ENCODE peak calls at places on chromosome 2, in seven cellular contexts. Z is epithelial cell of esophagus, M is body of pancreas, G is coronary artery, E is breast epithelium, T is mucosa of descending colon, O is Calu3. J is an unnamed sample.

GRCh38 chr2:223621901-223622300 is 19.7 kb upstream of the SCG2 start:
- DNase-seq in Z (no peak), M (no peak), G (no peak), E (no peak), T (no peak), O (no peak), J (no peak)

GRCh38 chr2:27281855-27282559 is at the start of gene TRIM54:
- DNase-seq in Z (no peak), M (no peak), G (no peak), E (no peak), T (no peak), O (no peak), J (no peak)

GRCh38 chr2:231640229-231640628 is 47.6 kb downstream of the TEX44 start:
- DNase-seq in Z (no peak), M (no peak), G (no peak), E (no peak), T (no peak), O (no peak), J (no peak)

GRCh38 chr2:72803151-72803550 is 22.7 kb downstream of the EXOC6B start:
- DNase-seq in Z (no peak), M (no peak), G (no peak), E (no peak), T (no peak), O (no peak), J (no peak)

GRCh38 chr2:8684421-8684884 is 2.6 kb downstream of the ID2 start:
- DNase-seq in Z (peak), M (peak), G (peak), E (no peak), T (no peak), O (no peak), J (no peak)

GRCh38 chr2:158501301-158501700 is 44.5 kb downstream of the PKP4 start:
- DNase-seq in Z (no peak), M (peak), G (no peak), E (no peak), T (no peak), O (no peak), J (no peak)

GRCh38 chr2:13401312-13401711 is 684.6 kb downstream of the TRIB2 start:
- DNase-seq in Z (no peak), M (no peak), G (no peak), E (no peak), T (no peak), O (no peak), J (no peak)

GRCh38 chr2:195509551-195509950 is 147.5 kb upstream of the SLC39A10 start:
- DNase-seq in Z (no peak), M (no peak), G (no peak), E (no peak), T (no peak), O (no peak), J (no peak)

GRCh38 chr2:25252291-25253152 is 84.1 kb upstream of the POMC start:
- DNase-seq in Z (peak), M (peak), G (no peak), E (no peak), T (peak), O (peak), J (peak)

GRCh38 chr2:86498468-86499260 is 57.5 kb downstream of the KDM3A start:
- DNase-seq in Z (peak), M (no peak), G (no peak), E (no peak), T (no peak), O (no peak), J (no peak)

GRCh38 chr2:23028106-23028505 is 356.9 kb upstream of the KLHL29 start:
- DNase-seq in Z (no peak), M (no peak), G (no peak), E (no peak), T (no peak), O (no peak), J (no peak)

GRCh38 chr2:160952462-160952861 is 207.8 kb upstream of the TANK start:
- DNase-seq in Z (no peak), M (peak), G (no peak), E (no peak), T (no peak), O (no peak), J (peak)

GRCh38 chr2:178730049-178730448 is 77.2 kb downstream of the TTN start:
- DNase-seq in Z (no peak), M (no peak), G (no peak), E (no peak), T (no peak), O (no peak), J (no peak)

GRCh38 chr2:105786231-105787230 is 41.8 kb downstream of the NCK2 start:
- DNase-seq in Z (no peak), M (no peak), G (no peak), E (no peak), T (no peak), O (no peak), J (no peak)

GRCh38 chr2:24787532-24787931 is 5.7 kb downstream of the PTRHD1 start:
- DNase-seq in Z (no peak), M (no peak), G (no peak), E (no peak), T (no peak), O (no peak), J (no peak)

GRCh38 chr2:135052997-135053474 is 944 bp downstream of the RAB3GAP1 start:
- DNase-seq in Z (peak), M (peak), G (no peak), E (no peak), T (peak), O (no peak), J (peak)

GRCh38 chr2:157940024-157940423 is 63.9 kb upstream of the ACVR1 start:
- DNase-seq in Z (peak), M (no peak), G (no peak), E (no peak), T (no peak), O (no peak), J (no peak)

GRCh38 chr2:112204411-112204810 is 50.4 kb downstream of the ZC3H8 start:
- DNase-seq in Z (peak), M (no peak), G (no peak), E (no peak), T (no peak), O (no peak), J (no peak)

GRCh38 chr2:221389909-221390308 is 182.2 kb downstream of the EPHA4 start:
- DNase-seq in Z (no peak), M (no peak), G (no peak), E (no peak), T (no peak), O (no peak), J (no peak)

GRCh38 chr2:19158211-19158610 is 200.2 kb downstream of the OSR1 start:
- DNase-seq in Z (peak), M (no peak), G (no peak), E (no peak), T (no peak), O (no peak), J (no peak)
- TF ChIP-seq CTCF in Z (peak), M (no peak), G (no peak), E (no peak), T (no peak), O (no peak), J (no peak)

DNA sequence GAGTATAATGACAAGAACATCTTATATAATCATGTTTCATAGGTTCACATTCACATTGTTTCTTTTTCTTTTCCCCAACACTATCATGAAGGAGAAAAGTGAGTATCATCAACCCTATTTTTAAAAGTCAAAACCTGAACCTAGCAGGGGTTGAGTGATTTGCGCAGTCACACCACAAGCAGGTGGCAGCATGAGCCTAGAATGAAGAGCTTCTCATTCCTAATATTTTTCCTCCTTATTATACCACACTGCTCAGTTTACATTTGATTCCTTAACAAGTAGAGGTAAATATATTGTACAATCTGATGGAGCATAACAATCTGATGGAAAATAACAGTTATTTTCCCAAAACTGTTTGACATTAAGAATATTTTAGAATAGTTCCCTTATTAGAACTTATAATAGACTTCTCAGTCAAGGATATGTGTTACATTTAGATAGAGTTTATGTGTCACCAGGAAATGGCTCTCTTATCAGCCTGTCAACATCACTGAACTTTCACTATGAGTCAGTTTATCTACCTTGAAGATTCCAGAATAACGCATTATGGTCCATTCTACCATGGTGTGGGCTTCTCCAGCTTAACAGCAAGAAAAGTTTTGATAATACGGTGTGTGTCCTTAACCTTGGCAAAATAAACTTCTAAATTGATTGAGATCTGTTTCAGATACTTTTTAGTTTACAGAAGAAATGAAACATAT is 119.5 kb downstream of the NEB start:
- DNase-seq in Z (no peak), M (no peak), G (no peak), E (no peak), T (no peak), O (no peak), J (no peak)
- TF ChIP-seq CTCF in Z (peak), M (no peak), G (no peak), E (no peak), T (no peak), O (no peak), J (no peak)

GRCh38 chr2:96536445-96537065 is at the start of gene ARID5A:
- DNase-seq in Z (peak), M (peak), G (peak), E (peak), T (peak), O (peak), J (peak)
- TF ChIP-seq CTCF in Z (no peak), M (no peak), G (peak), E (peak), T (no peak), O (peak), J (peak)

GRCh38 chr2:16218651-16219050 is 278.3 kb downstream of the MYCN start:
- DNase-seq in Z (no peak), M (peak), G (no peak), E (no peak), T (peak), O (peak), J (no peak)
- TF ChIP-seq CTCF in Z (peak), M (no peak), G (no peak), E (no peak), T (peak), O (peak), J (peak)

DNA sequence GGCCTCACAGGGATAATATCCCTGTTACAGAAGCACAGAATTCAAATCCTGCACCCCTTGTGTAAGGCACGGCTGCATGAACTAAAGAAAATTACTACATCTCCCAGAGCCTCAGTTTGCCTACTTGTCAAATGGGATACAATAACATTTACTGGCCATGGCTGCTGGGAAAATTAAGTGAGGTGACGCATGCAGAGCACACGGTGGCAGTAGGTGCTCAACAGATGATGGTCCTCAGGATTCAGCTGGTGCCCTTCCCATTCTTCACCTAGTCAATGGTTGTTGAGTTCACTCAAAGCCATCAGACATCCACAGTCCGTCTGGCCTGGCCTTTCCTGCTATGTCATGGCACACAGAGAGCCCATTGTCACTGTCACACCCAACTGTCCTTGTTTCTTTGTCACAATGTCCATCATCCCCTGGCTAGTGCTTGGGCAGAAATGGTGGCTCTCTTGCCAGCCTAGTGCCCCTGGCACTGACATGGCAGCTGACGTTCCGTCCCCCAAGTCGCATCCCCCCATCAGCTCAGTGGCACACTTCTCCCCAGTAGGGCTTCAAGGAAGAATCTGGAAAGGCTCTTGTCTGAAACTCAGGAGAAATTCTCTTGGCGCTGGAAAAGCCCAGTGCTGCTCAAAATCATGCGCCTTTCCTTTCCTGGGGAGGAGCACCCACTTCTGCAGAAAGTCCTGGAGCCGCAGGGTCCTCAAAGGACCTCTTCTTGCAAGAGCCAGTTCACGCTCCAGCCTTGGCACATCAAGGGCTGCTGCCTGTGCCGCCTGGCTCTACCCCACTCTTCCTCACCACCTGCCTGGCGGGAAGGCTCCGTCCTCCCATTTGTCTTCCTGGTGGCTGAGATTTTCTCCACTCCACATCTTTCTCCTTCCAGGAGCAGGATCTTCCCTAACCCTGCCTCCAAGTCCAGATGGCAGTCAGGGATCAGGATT is 55.9 kb upstream of the SLC66A3 start:
- DNase-seq in Z (no peak), M (no peak), G (no peak), E (no peak), T (no peak), O (no peak), J (no peak)
- TF ChIP-seq CTCF in Z (no peak), M (no peak), G (no peak), E (no peak), T (no peak), O (no peak), J (no peak)

GRCh38 chr2:149466635-149467034 is 120.9 kb downstream of the MMADHC start:
- DNase-seq in Z (no peak), M (no peak), G (no peak), E (no peak), T (no peak), O (no peak), J (no peak)

GRCh38 chr2:149470046-149470445 is 117.5 kb downstream of the MMADHC start:
- DNase-seq in Z (no peak), M (no peak), G (no peak), E (no peak), T (no peak), O (no peak), J (no peak)

GRCh38 chr2:149467461-149467860 is 120.1 kb downstream of the MMADHC start:
- DNase-seq in Z (no peak), M (no peak), G (no peak), E (no peak), T (no peak), O (no peak), J (no peak)

GRCh38 chr2:149473538-149473937 is 114.0 kb downstream of the MMADHC start:
- DNase-seq in Z (peak), M (no peak), G (no peak), E (no peak), T (no peak), O (no peak), J (no peak)

GRCh38 chr2:149472413-149472812 is 115.2 kb downstream of the MMADHC start:
- DNase-seq in Z (no peak), M (no peak), G (no peak), E (no peak), T (no peak), O (no peak), J (no peak)
- TF ChIP-seq CTCF in Z (no peak), M (no peak), G (no peak), E (no peak), T (no peak), O (no peak), J (no peak)

J was measured in lower lobe of right lung.